ENCODE peak calls at places on chromosomes 6 and 20, in nine cellular contexts. One of them, this sample, is unnamed.

GRCh38 chr6:41774841-41775240 is 4.9 kb downstream of the FRS3 start:
- DNase-seq in A549: no peak
- DNase-seq in GM23338: no peak
- DNase-seq in SK-N-SH: no peak
- DNase-seq in GM12878: no peak
- DNase-seq in K562: no peak
- DNase-seq in HL-60: no peak
- DNase-seq in HepG2: no peak
- DNase-seq in HCT116: no peak
- DNase-seq in this sample: no peak

GRCh38 chr6:25193865-25194679 is 85.1 kb upstream of the CARMIL1 start:
- DNase-seq in GM23338: no peak
- DNase-seq in GM12878: no peak
- DNase-seq in K562: no peak
- DNase-seq in A549: no peak
- DNase-seq in HCT116: no peak
- DNase-seq in SK-N-SH: no peak
- DNase-seq in HepG2: no peak
- DNase-seq in HL-60: no peak
- DNase-seq in this sample: no peak

GRCh38 chr6:125780540-125781306 is 10.0 kb upstream of the NCOA7 start:
- DNase-seq in A549: peak
- DNase-seq in GM23338: peak
- DNase-seq in HCT116: peak
- DNase-seq in K562: peak
- DNase-seq in GM12878: peak
- DNase-seq in SK-N-SH: peak
- DNase-seq in HepG2: peak
- DNase-seq in HL-60: peak
- DNase-seq in this sample: peak

GRCh38 chr6:31197559-31198305 is 27.2 kb upstream of the POU5F1 start:
- DNase-seq in HCT116: peak
- DNase-seq in GM23338: peak
- DNase-seq in SK-N-SH: peak
- DNase-seq in GM12878: peak
- DNase-seq in HL-60: peak
- DNase-seq in K562: peak
- DNase-seq in A549: peak
- DNase-seq in HepG2: peak
- DNase-seq in this sample: peak

GRCh38 chr6:121651420-121651819 is 216.0 kb downstream of the GJA1 start:
- DNase-seq in A549: no peak
- DNase-seq in SK-N-SH: no peak
- DNase-seq in HepG2: no peak
- DNase-seq in K562: no peak
- DNase-seq in HL-60: no peak
- DNase-seq in GM12878: no peak
- DNase-seq in HCT116: no peak
- DNase-seq in GM23338: no peak
- DNase-seq in this sample: no peak

GRCh38 chr20:58577139-58577806 is 62.1 kb upstream of the APCDD1L start:
- DNase-seq in HCT116: no peak
- DNase-seq in GM12878: no peak
- DNase-seq in A549: no peak
- DNase-seq in SK-N-SH: no peak
- DNase-seq in HL-60: no peak
- DNase-seq in GM23338: no peak
- DNase-seq in K562: no peak
- DNase-seq in HepG2: no peak
- DNase-seq in this sample: no peak

GRCh38 chr20:4041748-4042411 is 26.5 kb upstream of the RNF24 start:
- DNase-seq in A549: peak
- DNase-seq in GM12878: no peak
- DNase-seq in GM23338: no peak
- DNase-seq in K562: peak
- DNase-seq in HL-60: peak
- DNase-seq in HCT116: peak
- DNase-seq in SK-N-SH: no peak
- DNase-seq in HepG2: no peak
- DNase-seq in this sample: no peak

GRCh38 chr6:91490672-91491071 is 903.8 kb upstream of the MAP3K7 start:
- DNase-seq in SK-N-SH: no peak
- DNase-seq in HCT116: no peak
- DNase-seq in K562: no peak
- DNase-seq in A549: no peak
- DNase-seq in GM23338: no peak
- DNase-seq in HepG2: no peak
- DNase-seq in GM12878: no peak
- DNase-seq in HL-60: no peak
- DNase-seq in this sample: no peak

GRCh38 chr20:50607436-50607835 is 83.9 kb downstream of the RIPOR3 start:
- DNase-seq in HepG2: no peak
- DNase-seq in HCT116: no peak
- DNase-seq in HL-60: no peak
- DNase-seq in GM23338: no peak
- DNase-seq in K562: no peak
- DNase-seq in A549: no peak
- DNase-seq in SK-N-SH: no peak
- DNase-seq in GM12878: no peak
- DNase-seq in this sample: no peak

GRCh38 chr6:109672827-109673226 is 18.2 kb downstream of the AK9 start:
- DNase-seq in GM23338: no peak
- DNase-seq in HepG2: no peak
- DNase-seq in HL-60: no peak
- DNase-seq in K562: no peak
- DNase-seq in GM12878: no peak
- DNase-seq in HCT116: no peak
- DNase-seq in A549: no peak
- DNase-seq in SK-N-SH: no peak
- DNase-seq in this sample: no peak

GRCh38 chr6:118249680-118250079 is 298.4 kb upstream of the PLN start:
- DNase-seq in GM23338: peak
- DNase-seq in A549: no peak
- DNase-seq in HepG2: no peak
- DNase-seq in HCT116: no peak
- DNase-seq in SK-N-SH: no peak
- DNase-seq in GM12878: no peak
- DNase-seq in HL-60: no peak
- DNase-seq in K562: no peak
- DNase-seq in this sample: no peak

GRCh38 chr6:121748850-121749249 is 313.4 kb downstream of the GJA1 start:
- DNase-seq in SK-N-SH: no peak
- DNase-seq in HCT116: no peak
- DNase-seq in A549: no peak
- DNase-seq in HL-60: no peak
- DNase-seq in HepG2: no peak
- DNase-seq in K562: no peak
- DNase-seq in GM12878: no peak
- DNase-seq in GM23338: no peak
- DNase-seq in this sample: no peak

GRCh38 chr20:9225879-9226278 is 157.0 kb downstream of the PLCB4 start:
- DNase-seq in K562: peak
- DNase-seq in GM23338: no peak
- DNase-seq in SK-N-SH: no peak
- DNase-seq in HepG2: no peak
- DNase-seq in HL-60: no peak
- DNase-seq in HCT116: no peak
- DNase-seq in A549: no peak
- DNase-seq in GM12878: no peak
- DNase-seq in this sample: no peak

GRCh38 chr6:10451828-10452509 is 37.1 kb upstream of the TFAP2A start:
- DNase-seq in HepG2: no peak
- DNase-seq in GM23338: peak
- DNase-seq in SK-N-SH: no peak
- DNase-seq in K562: no peak
- DNase-seq in HL-60: no peak
- DNase-seq in HCT116: peak
- DNase-seq in A549: peak
- DNase-seq in GM12878: no peak
- DNase-seq in this sample: no peak

GRCh38 chr6:84773133-84773430 is 8.7 kb upstream of the TBX18 start:
- DNase-seq in GM12878: no peak
- DNase-seq in HepG2: no peak
- DNase-seq in HL-60: no peak
- DNase-seq in A549: no peak
- DNase-seq in GM23338: peak
- DNase-seq in SK-N-SH: no peak
- DNase-seq in HCT116: no peak
- DNase-seq in K562: no peak
- DNase-seq in this sample: no peak

GRCh38 chr6:89986650-89987074 is 92.4 kb downstream of the GJA10 start:
- DNase-seq in GM23338: no peak
- DNase-seq in HCT116: no peak
- DNase-seq in A549: no peak
- DNase-seq in HL-60: no peak
- DNase-seq in HepG2: no peak
- DNase-seq in K562: no peak
- DNase-seq in GM12878: no peak
- DNase-seq in SK-N-SH: no peak
- DNase-seq in this sample: no peak

GRCh38 chr6:160871320-160871719 is 120.2 kb upstream of the MAP3K4 start:
- DNase-seq in SK-N-SH: no peak
- DNase-seq in HCT116: no peak
- DNase-seq in GM12878: peak
- DNase-seq in HepG2: no peak
- DNase-seq in GM23338: no peak
- DNase-seq in HL-60: no peak
- DNase-seq in A549: no peak
- DNase-seq in K562: no peak
- DNase-seq in this sample: no peak
- TF ChIP-seq REST in SK-N-SH: no peak
- TF ChIP-seq REST in HCT116: no peak
- TF ChIP-seq REST in GM12878: no peak
- TF ChIP-seq REST in HepG2: no peak
- TF ChIP-seq REST in GM23338: no peak
- TF ChIP-seq REST in HL-60: no peak
- TF ChIP-seq REST in A549: no peak
- TF ChIP-seq REST in K562: no peak
- TF ChIP-seq REST in this sample: no peak

DNA sequence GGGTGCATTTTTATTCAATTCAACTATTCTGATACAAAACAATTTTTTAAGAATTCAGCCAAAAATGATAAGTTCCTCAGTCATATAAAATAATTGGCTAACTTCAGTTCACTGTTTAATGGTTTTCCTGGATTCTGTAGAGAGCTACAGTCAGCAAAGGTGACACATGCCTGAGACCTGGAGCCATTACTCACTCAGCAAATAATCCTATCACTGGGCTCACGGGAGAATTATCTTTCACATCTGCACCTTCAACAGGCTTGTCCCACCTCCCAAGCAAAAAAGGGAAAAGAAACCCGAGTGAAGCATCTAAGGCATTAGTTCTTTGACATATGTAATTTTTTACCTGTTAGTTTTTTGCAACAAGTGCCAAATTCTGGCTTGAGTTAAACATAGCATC is 34.9 kb upstream of the FOXA2 start:
- DNase-seq in GM12878: no peak
- DNase-seq in GM23338: no peak
- DNase-seq in K562: no peak
- DNase-seq in HepG2: peak
- DNase-seq in A549: peak
- DNase-seq in SK-N-SH: no peak
- DNase-seq in HCT116: no peak
- DNase-seq in HL-60: no peak
- DNase-seq in this sample: no peak
- TF ChIP-seq REST in GM12878: no peak
- TF ChIP-seq REST in GM23338: no peak
- TF ChIP-seq REST in K562: no peak
- TF ChIP-seq REST in HepG2: no peak
- TF ChIP-seq REST in A549: no peak
- TF ChIP-seq REST in SK-N-SH: no peak
- TF ChIP-seq REST in HCT116: no peak
- TF ChIP-seq REST in HL-60: no peak
- TF ChIP-seq REST in this sample: no peak

DNA sequence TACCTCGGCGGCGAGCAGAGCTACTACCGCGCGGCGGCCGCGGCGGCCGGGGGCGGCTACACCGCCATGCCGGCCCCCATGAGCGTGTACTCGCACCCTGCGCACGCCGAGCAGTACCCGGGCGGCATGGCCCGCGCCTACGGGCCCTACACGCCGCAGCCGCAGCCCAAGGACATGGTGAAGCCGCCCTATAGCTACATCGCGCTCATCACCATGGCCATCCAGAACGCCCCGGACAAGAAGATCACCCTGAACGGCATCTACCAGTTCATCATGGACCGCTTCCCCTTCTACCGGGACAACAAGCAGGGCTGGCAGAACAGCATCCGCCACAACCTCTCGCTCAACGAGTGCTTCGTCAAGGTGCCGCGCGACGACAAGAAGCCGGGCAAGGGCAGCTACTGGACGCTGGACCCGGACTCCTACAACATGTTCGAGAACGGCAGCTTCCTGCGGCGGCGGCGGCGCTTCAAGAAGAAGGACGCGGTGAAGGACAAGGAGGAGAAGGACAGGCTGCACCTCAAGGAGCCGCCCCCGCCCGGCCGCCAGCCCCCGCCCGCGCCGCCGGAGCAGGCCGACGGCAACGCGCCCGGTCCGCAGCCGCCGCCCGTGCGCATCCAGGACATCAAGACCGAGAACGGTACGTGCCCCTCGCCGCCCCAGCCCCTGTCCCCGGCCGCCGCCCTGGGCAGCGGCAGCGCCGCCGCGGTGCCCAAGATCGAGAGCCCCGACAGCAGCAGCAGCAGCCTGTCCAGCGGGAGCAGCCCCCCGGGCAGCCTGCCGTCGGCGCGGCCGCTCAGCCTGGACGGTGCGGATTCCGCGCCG is 994 bp downstream of the FOXC1 start:
- DNase-seq in GM12878: no peak
- DNase-seq in K562: no peak
- DNase-seq in SK-N-SH: no peak
- DNase-seq in GM23338: peak
- DNase-seq in HL-60: peak
- DNase-seq in HepG2: peak
- DNase-seq in HCT116: no peak
- DNase-seq in A549: no peak
- DNase-seq in this sample: no peak
- TF ChIP-seq REST in GM12878: no peak
- TF ChIP-seq REST in K562: no peak
- TF ChIP-seq REST in SK-N-SH: no peak
- TF ChIP-seq REST in GM23338: no peak
- TF ChIP-seq REST in HL-60: no peak
- TF ChIP-seq REST in HepG2: no peak
- TF ChIP-seq REST in HCT116: no peak
- TF ChIP-seq REST in A549: no peak
- TF ChIP-seq REST in this sample: no peak

DNA sequence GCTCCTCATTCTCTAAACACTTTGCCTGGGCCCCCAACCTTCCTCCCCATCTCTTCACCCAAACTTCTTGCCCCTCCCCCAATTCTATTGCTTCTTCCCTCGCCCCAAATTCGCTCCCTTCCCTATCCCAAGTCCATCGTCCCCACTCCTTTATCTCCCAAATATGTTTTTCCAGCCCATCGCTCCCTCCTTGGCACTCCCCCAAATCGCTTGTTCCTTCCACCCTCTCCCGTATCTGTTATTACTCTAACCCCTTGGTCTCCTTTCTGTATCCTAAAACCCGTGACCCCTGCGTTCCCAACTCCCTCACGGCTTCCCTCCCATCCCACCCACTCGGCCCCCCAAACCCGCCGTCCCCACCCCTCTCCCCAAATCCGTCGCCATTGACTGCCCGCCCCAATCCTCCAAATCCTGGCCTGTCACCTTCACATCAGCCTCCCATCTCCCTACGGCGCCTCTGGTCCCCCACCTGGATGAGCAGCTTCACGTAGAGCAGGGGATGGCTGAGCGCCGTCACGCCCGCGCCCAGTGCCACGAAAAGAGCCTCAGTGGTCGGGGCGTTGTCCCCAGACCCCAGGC is 523 bp downstream of the MTCH1 start:
- DNase-seq in HCT116: no peak
- DNase-seq in SK-N-SH: no peak
- DNase-seq in A549: no peak
- DNase-seq in HepG2: no peak
- DNase-seq in HL-60: no peak
- DNase-seq in GM12878: no peak
- DNase-seq in K562: no peak
- DNase-seq in GM23338: peak
- DNase-seq in this sample: no peak
- TF ChIP-seq REST in HCT116: no peak
- TF ChIP-seq REST in SK-N-SH: no peak
- TF ChIP-seq REST in A549: no peak
- TF ChIP-seq REST in HepG2: no peak
- TF ChIP-seq REST in HL-60: no peak
- TF ChIP-seq REST in GM12878: no peak
- TF ChIP-seq REST in K562: no peak
- TF ChIP-seq REST in GM23338: no peak
- TF ChIP-seq REST in this sample: no peak